ENCODE peak calls at places on chromosomes 1 and 21, in seven cellular contexts. One of them, this sample, is unnamed.

GRCh38 chr21:16424331-16424749 is 694.6 kb downstream of the USP25 start:
- DNase-seq in HCT116: no peak
- DNase-seq in K562: no peak
- DNase-seq in GM12878: no peak
- DNase-seq in H1: no peak
- DNase-seq in HepG2: no peak
- DNase-seq in SK-N-SH: peak
- DNase-seq in this sample: no peak

GRCh38 chr1:180641662-180642061 is 9.8 kb downstream of the XPR1 start:
- DNase-seq in HCT116: no peak
- DNase-seq in HepG2: no peak
- DNase-seq in SK-N-SH: no peak
- DNase-seq in GM12878: no peak
- DNase-seq in H1: no peak
- DNase-seq in K562: no peak
- DNase-seq in this sample: no peak

GRCh38 chr1:212782422-212783154 is 9.0 kb downstream of the NSL1 start:
- DNase-seq in SK-N-SH: peak
- DNase-seq in GM12878: no peak
- DNase-seq in HCT116: no peak
- DNase-seq in K562: no peak
- DNase-seq in H1: no peak
- DNase-seq in HepG2: peak
- DNase-seq in this sample: peak

GRCh38 chr21:25639922-25640670 is 1.0 kb downstream of the JAM2 start:
- DNase-seq in H1: no peak
- DNase-seq in SK-N-SH: peak
- DNase-seq in K562: no peak
- DNase-seq in HCT116: no peak
- DNase-seq in GM12878: no peak
- DNase-seq in HepG2: no peak
- DNase-seq in this sample: no peak

GRCh38 chr1:153353226-153353947 is 4.3 kb upstream of the S100A9 start:
- DNase-seq in SK-N-SH: peak
- DNase-seq in HepG2: peak
- DNase-seq in HCT116: peak
- DNase-seq in H1: no peak
- DNase-seq in GM12878: no peak
- DNase-seq in K562: peak
- DNase-seq in this sample: peak

GRCh38 chr1:205536759-205537361 is 32.4 kb downstream of the CDK18 start:
- DNase-seq in GM12878: no peak
- DNase-seq in HepG2: no peak
- DNase-seq in SK-N-SH: no peak
- DNase-seq in K562: no peak
- DNase-seq in HCT116: no peak
- DNase-seq in H1: no peak
- DNase-seq in this sample: no peak

GRCh38 chr1:205313681-205314308 is 7.8 kb downstream of the NUAK2 start:
- DNase-seq in K562: no peak
- DNase-seq in HepG2: no peak
- DNase-seq in H1: peak
- DNase-seq in SK-N-SH: no peak
- DNase-seq in HCT116: no peak
- DNase-seq in GM12878: peak
- DNase-seq in this sample: no peak

GRCh38 chr1:37817481-37817880 is 9.5 kb upstream of the YRDC start:
- DNase-seq in SK-N-SH: no peak
- DNase-seq in K562: peak
- DNase-seq in HepG2: no peak
- DNase-seq in GM12878: no peak
- DNase-seq in HCT116: no peak
- DNase-seq in H1: no peak
- DNase-seq in this sample: peak

GRCh38 chr1:203437696-203438315 is 37.8 kb upstream of the PRELP start:
- DNase-seq in GM12878: no peak
- DNase-seq in K562: no peak
- DNase-seq in H1: no peak
- DNase-seq in HepG2: no peak
- DNase-seq in SK-N-SH: peak
- DNase-seq in HCT116: no peak
- DNase-seq in this sample: no peak

GRCh38 chr1:233946724-233947123 is 42.2 kb downstream of the SLC35F3 start:
- DNase-seq in GM12878: no peak
- DNase-seq in HCT116: no peak
- DNase-seq in H1: no peak
- DNase-seq in K562: no peak
- DNase-seq in HepG2: no peak
- DNase-seq in SK-N-SH: no peak
- DNase-seq in this sample: no peak

GRCh38 chr1:173044656-173045055 is 6.1 kb downstream of the TNFSF18 start:
- DNase-seq in K562: no peak
- DNase-seq in GM12878: no peak
- DNase-seq in HepG2: no peak
- DNase-seq in SK-N-SH: no peak
- DNase-seq in HCT116: no peak
- DNase-seq in H1: no peak
- DNase-seq in this sample: no peak

GRCh38 chr1:173049327-173049639 is 1.5 kb downstream of the TNFSF18 start:
- DNase-seq in GM12878: no peak
- DNase-seq in K562: no peak
- DNase-seq in HCT116: no peak
- DNase-seq in SK-N-SH: no peak
- DNase-seq in H1: no peak
- DNase-seq in HepG2: no peak
- DNase-seq in this sample: no peak

GRCh38 chr1:173052681-173053196 is 2.0 kb upstream of the TNFSF18 start:
- DNase-seq in H1: no peak
- DNase-seq in K562: no peak
- DNase-seq in SK-N-SH: no peak
- DNase-seq in HepG2: no peak
- DNase-seq in HCT116: peak
- DNase-seq in GM12878: no peak
- DNase-seq in this sample: no peak

GRCh38 chr1:173050865-173051264 is at the start of gene TNFSF18:
- DNase-seq in GM12878: no peak
- DNase-seq in H1: no peak
- DNase-seq in HepG2: no peak
- DNase-seq in SK-N-SH: no peak
- DNase-seq in K562: no peak
- DNase-seq in HCT116: no peak
- DNase-seq in this sample: no peak

DNA sequence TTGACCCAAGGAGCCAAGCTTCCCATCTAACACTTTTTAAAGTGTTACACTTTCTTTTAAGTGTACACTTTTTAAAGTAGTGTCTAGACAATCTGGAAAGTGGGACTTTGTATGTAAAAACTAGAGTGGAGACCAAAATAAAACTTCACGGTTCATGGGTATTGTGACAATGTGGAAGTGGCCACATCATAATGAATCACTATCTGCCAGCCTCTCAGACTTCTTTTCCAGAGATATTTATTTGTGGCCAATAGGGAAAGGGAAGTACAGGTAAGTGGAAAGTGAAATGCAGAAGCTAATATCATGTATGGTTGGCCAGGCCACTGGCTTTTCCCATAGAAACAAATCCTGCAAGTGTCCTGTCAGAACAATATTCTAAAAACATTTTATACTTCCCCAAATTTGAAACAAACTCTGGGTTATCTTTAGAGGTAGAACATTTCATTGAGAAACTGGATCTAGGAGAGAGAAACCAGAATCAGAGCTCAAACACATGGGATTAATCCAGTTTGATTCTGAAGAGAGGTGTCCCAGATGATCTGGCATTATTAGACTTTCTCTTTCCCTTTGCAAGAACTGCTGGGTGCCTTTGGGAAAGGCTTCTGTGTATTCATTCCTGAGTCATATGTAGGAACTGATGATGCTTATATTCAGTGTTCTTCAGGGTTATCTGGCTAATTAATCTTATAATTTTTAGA is 2.0 kb downstream of the TNFSF18 start:
- DNase-seq in HCT116: no peak
- DNase-seq in SK-N-SH: no peak
- DNase-seq in GM12878: no peak
- DNase-seq in K562: no peak
- DNase-seq in H1: no peak
- DNase-seq in HepG2: no peak
- DNase-seq in this sample: no peak
- TF ChIP-seq JUND in HCT116: peak
- TF ChIP-seq JUND in SK-N-SH: no peak
- TF ChIP-seq JUND in GM12878: no peak
- TF ChIP-seq JUND in K562: no peak
- TF ChIP-seq JUND in H1: no peak
- TF ChIP-seq JUND in HepG2: no peak
- TF ChIP-seq JUND in this sample: no peak

DNA sequence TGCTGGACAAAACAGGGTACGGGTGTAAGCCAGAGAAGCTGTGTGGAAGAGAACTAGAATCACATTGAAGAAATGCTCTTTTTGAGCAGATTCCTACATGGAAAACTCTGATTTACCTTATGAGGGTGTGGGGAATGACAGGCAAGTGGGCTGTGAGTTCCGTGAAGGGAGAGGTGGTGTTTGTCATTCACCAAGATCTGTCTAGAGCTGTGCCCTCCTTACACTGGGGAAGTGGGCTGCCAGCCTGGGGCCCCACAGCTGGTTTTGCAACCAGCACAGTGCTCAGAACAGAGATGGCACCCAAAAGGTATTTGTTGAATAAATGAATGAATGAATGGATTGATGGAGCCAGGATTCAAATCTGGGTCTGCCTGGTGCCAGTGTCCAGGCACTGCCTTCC is 10.4 kb downstream of the RCAN1 start:
- DNase-seq in HepG2: no peak
- DNase-seq in H1: no peak
- DNase-seq in GM12878: no peak
- DNase-seq in HCT116: no peak
- DNase-seq in K562: no peak
- DNase-seq in SK-N-SH: no peak
- DNase-seq in this sample: no peak
- TF ChIP-seq JUND in HepG2: no peak
- TF ChIP-seq JUND in H1: no peak
- TF ChIP-seq JUND in GM12878: no peak
- TF ChIP-seq JUND in HCT116: no peak
- TF ChIP-seq JUND in K562: no peak
- TF ChIP-seq JUND in SK-N-SH: no peak
- TF ChIP-seq JUND in this sample: no peak

GRCh38 chr21:37833301-37833700 is 83.0 kb downstream of the KCNJ6 start:
- DNase-seq in H1: no peak
- DNase-seq in HepG2: no peak
- DNase-seq in HCT116: no peak
- DNase-seq in K562: no peak
- DNase-seq in GM12878: no peak
- DNase-seq in SK-N-SH: no peak
- DNase-seq in this sample: no peak
- TF ChIP-seq JUND in H1: no peak
- TF ChIP-seq JUND in HepG2: no peak
- TF ChIP-seq JUND in HCT116: no peak
- TF ChIP-seq JUND in K562: no peak
- TF ChIP-seq JUND in GM12878: no peak
- TF ChIP-seq JUND in SK-N-SH: no peak
- TF ChIP-seq JUND in this sample: no peak

DNA sequence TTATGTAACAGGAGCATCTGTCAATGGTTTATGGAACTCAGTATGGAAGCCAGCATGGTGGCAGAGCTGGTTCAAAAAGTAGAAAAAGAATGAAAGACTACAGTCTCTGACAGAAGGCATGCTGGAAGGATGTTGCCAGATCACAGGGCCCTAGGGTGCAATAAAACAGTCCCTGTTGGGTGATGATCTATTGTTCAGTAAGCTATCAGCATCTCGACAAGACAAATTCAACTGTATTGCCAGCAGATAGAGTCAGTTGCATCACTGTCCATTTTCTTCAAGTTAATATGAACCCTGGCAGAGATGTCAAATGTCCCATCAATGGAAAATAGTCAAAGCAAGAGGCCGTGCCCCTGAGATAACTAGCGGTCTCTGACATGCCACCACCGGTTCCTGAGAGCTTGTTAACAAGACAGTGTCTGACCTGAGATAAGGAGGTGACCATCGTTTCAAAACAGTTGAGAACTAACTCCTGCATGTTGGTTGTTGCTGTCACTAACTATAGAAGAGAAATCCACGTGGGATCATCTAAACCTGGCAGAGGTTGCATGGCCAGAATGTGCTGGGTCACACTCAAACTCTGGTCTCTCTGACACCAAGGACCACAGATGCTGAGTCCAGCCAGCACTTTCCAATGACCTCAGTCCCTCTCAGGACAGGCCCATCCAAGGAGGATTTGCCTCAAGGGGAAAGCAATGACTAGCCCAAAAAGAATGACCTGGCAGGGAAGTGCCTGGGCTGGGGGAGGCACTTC is 125.9 kb downstream of the RIPK4 start:
- DNase-seq in GM12878: no peak
- DNase-seq in H1: no peak
- DNase-seq in SK-N-SH: no peak
- DNase-seq in K562: no peak
- DNase-seq in HCT116: no peak
- DNase-seq in HepG2: no peak
- DNase-seq in this sample: no peak
- TF ChIP-seq JUND in GM12878: no peak
- TF ChIP-seq JUND in H1: no peak
- TF ChIP-seq JUND in SK-N-SH: no peak
- TF ChIP-seq JUND in K562: no peak
- TF ChIP-seq JUND in HCT116: no peak
- TF ChIP-seq JUND in HepG2: no peak
- TF ChIP-seq JUND in this sample: no peak

GRCh38 chr21:42400525-42400924 is 3.2 kb upstream of the UBASH3A start:
- DNase-seq in H1: no peak
- DNase-seq in HepG2: no peak
- DNase-seq in SK-N-SH: no peak
- DNase-seq in HCT116: no peak
- DNase-seq in K562: no peak
- DNase-seq in GM12878: peak
- DNase-seq in this sample: no peak
- TF ChIP-seq JUND in H1: no peak
- TF ChIP-seq JUND in HepG2: no peak
- TF ChIP-seq JUND in SK-N-SH: no peak
- TF ChIP-seq JUND in HCT116: no peak
- TF ChIP-seq JUND in K562: no peak
- TF ChIP-seq JUND in GM12878: no peak
- TF ChIP-seq JUND in this sample: no peak